ENCODE peak calls at places on chromosomes 6 and 20, in seven cellular contexts. P is spleen, I is A549, A is HCT116, E is IMR-90, D is esophagus squamous epithelium, J is body of pancreas. U is an unnamed sample.

GRCh38 chr6:3137057-3137777 is 18.7 kb downstream of the BPHL start:
- DNase-seq in P (no peak), I (no peak), A (no peak), E (peak), D (no peak), J (peak), U (no peak)

GRCh38 chr20:34643919-34644318 is 33.0 kb downstream of the PIGU start:
- DNase-seq in P (no peak), I (no peak), A (no peak), E (peak), D (no peak), J (no peak), U (no peak)

GRCh38 chr6:123380257-123380656 is 256.5 kb downstream of the TRDN start:
- DNase-seq in P (no peak), I (peak), A (no peak), E (no peak), D (no peak), J (no peak), U (no peak)

GRCh38 chr6:151058021-151058733 is 181.6 kb upstream of the AKAP12 start:
- DNase-seq in P (no peak), I (no peak), A (no peak), E (no peak), D (no peak), J (no peak), U (no peak)

GRCh38 chr6:1311400-1312192 is at the start of gene FOXQ1:
- DNase-seq in P (peak), I (peak), A (peak), E (peak), D (no peak), J (peak), U (no peak)

GRCh38 chr6:147467891-147468290 is 40.6 kb upstream of the SAMD5 start:
- DNase-seq in P (no peak), I (no peak), A (no peak), E (no peak), D (no peak), J (no peak), U (no peak)

GRCh38 chr6:157145656-157146285 is 177.5 kb downstream of the TMEM242 start:
- DNase-seq in P (no peak), I (no peak), A (no peak), E (peak), D (no peak), J (no peak), U (no peak)

GRCh38 chr20:258963-259362 is 1.4 kb downstream of the DEFB132 start:
- DNase-seq in P (no peak), I (peak), A (peak), E (peak), D (no peak), J (no peak), U (no peak)

GRCh38 chr6:129590408-129591022 is 119.5 kb downstream of the ARHGAP18 start:
- DNase-seq in P (no peak), I (no peak), A (no peak), E (peak), D (no peak), J (no peak), U (peak)

GRCh38 chr6:23301546-23301945 is 732.2 kb downstream of the HDGFL1 start:
- DNase-seq in P (no peak), I (no peak), A (no peak), E (peak), D (no peak), J (no peak), U (no peak)

GRCh38 chr20:23357767-23358562 is 4.0 kb upstream of the GZF1 start:
- DNase-seq in P (peak), I (peak), A (peak), E (peak), D (peak), J (peak), U (peak)

GRCh38 chr6:37381579-37381978 is 27.8 kb downstream of the RNF8 start:
- DNase-seq in P (no peak), I (peak), A (peak), E (peak), D (no peak), J (peak), U (peak)

GRCh38 chr6:150236544-150236943 is 93.7 kb downstream of the PPP1R14C start:
- DNase-seq in P (no peak), I (no peak), A (no peak), E (no peak), D (no peak), J (peak), U (no peak)

GRCh38 chr6:26025894-26026832 is 61.1 kb upstream of the HFE start:
- DNase-seq in P (peak), I (peak), A (peak), E (peak), D (peak), J (peak), U (no peak)

GRCh38 chr6:28896505-28897392 is 27.0 kb downstream of the TRIM27 start:
- DNase-seq in P (peak), I (peak), A (peak), E (peak), D (no peak), J (peak), U (no peak)

GRCh38 chr6:139028658-139029469 is at the start of gene ABRACL:
- DNase-seq in P (peak), I (peak), A (peak), E (peak), D (peak), J (peak), U (peak)

GRCh38 chr6:17851720-17852161 is 135.7 kb downstream of the KIF13A start:
- DNase-seq in P (no peak), I (no peak), A (no peak), E (peak), D (no peak), J (no peak), U (no peak)

GRCh38 chr6:155224618-155225017 is 39.2 kb upstream of the CLDN20 start:
- DNase-seq in P (no peak), I (no peak), A (no peak), E (no peak), D (no peak), J (no peak), U (no peak)

GRCh38 chr6:5122504-5123112 is 37.5 kb downstream of the PPP1R3G start:
- DNase-seq in P (no peak), I (no peak), A (no peak), E (no peak), D (no peak), J (no peak), U (no peak)

GRCh38 chr20:56205350-56205749 is 43.2 kb upstream of the MC3R start:
- DNase-seq in P (no peak), I (no peak), A (no peak), E (no peak), D (no peak), J (no peak), U (no peak)

GRCh38 chr20:6232436-6232835 is 109.6 kb upstream of the FERMT1 start:
- DNase-seq in P (no peak), I (no peak), A (no peak), E (no peak), D (no peak), J (no peak), U (no peak)

GRCh38 chr6:50785921-50786320 is 32.8 kb upstream of the TFAP2B start:
- DNase-seq in P (no peak), I (no peak), A (no peak), E (no peak), D (no peak), J (no peak), U (no peak)

GRCh38 chr20:17657898-17658647 is 24.0 kb downstream of the RRBP1 start:
- DNase-seq in P (peak), I (no peak), A (no peak), E (no peak), D (no peak), J (no peak), U (no peak)

GRCh38 chr6:116060572-116061283 is at the start of gene FRK:
- DNase-seq in P (no peak), I (peak), A (peak), E (peak), D (no peak), J (peak), U (no peak)

GRCh38 chr6:104589940-104590339 is 269.8 kb downstream of the HACE1 start:
- DNase-seq in P (no peak), I (no peak), A (no peak), E (no peak), D (no peak), J (no peak), U (no peak)

GRCh38 chr6:12312736-12313135 is 22.6 kb downstream of the EDN1 start:
- DNase-seq in P (no peak), I (no peak), A (no peak), E (no peak), D (no peak), J (no peak), U (no peak)

GRCh38 chr6:168789699-168790098 is 348.7 kb downstream of the SMOC2 start:
- DNase-seq in P (no peak), I (no peak), A (no peak), E (no peak), D (no peak), J (no peak), U (no peak)

GRCh38 chr6:56688521-56688920 is 45.8 kb upstream of the DST start:
- DNase-seq in P (no peak), I (no peak), A (no peak), E (no peak), D (no peak), J (no peak), U (no peak)

GRCh38 chr6:46325561-46326525 is 155.1 kb upstream of the ENPP5 start:
- DNase-seq in P (peak), I (no peak), A (no peak), E (peak), D (no peak), J (no peak), U (no peak)

GRCh38 chr20:4820833-4821518 is 99.3 kb downstream of the PRND start:
- DNase-seq in P (no peak), I (peak), A (no peak), E (peak), D (no peak), J (no peak), U (peak)

GRCh38 chr20:561437-562231 is 18.0 kb upstream of the CSNK2A1 start:
- DNase-seq in P (no peak), I (peak), A (peak), E (peak), D (no peak), J (peak), U (peak)

GRCh38 chr6:161169060-161169459 is 104.8 kb downstream of the AGPAT4 start:
- DNase-seq in P (no peak), I (no peak), A (no peak), E (no peak), D (no peak), J (no peak), U (no peak)

GRCh38 chr6:78953798-78954197 is 86.4 kb downstream of the IRAK1BP1 start:
- DNase-seq in P (no peak), I (no peak), A (no peak), E (no peak), D (no peak), J (no peak), U (no peak)

GRCh38 chr20:50291428-50292323 is 101.0 kb downstream of the CEBPB start:
- DNase-seq in P (peak), I (no peak), A (no peak), E (no peak), D (no peak), J (no peak), U (no peak)

GRCh38 chr20:50294164-50295088 is 103.8 kb downstream of the CEBPB start:
- DNase-seq in P (peak), I (peak), A (no peak), E (no peak), D (no peak), J (no peak), U (no peak)

GRCh38 chr20:50290815-50291214 is 100.2 kb downstream of the CEBPB start:
- DNase-seq in P (no peak), I (no peak), A (no peak), E (no peak), D (no peak), J (no peak), U (no peak)

GRCh38 chr20:50293244-50294139 is 102.9 kb downstream of the CEBPB start:
- DNase-seq in P (peak), I (no peak), A (no peak), E (no peak), D (no peak), J (no peak), U (no peak)

DNA sequence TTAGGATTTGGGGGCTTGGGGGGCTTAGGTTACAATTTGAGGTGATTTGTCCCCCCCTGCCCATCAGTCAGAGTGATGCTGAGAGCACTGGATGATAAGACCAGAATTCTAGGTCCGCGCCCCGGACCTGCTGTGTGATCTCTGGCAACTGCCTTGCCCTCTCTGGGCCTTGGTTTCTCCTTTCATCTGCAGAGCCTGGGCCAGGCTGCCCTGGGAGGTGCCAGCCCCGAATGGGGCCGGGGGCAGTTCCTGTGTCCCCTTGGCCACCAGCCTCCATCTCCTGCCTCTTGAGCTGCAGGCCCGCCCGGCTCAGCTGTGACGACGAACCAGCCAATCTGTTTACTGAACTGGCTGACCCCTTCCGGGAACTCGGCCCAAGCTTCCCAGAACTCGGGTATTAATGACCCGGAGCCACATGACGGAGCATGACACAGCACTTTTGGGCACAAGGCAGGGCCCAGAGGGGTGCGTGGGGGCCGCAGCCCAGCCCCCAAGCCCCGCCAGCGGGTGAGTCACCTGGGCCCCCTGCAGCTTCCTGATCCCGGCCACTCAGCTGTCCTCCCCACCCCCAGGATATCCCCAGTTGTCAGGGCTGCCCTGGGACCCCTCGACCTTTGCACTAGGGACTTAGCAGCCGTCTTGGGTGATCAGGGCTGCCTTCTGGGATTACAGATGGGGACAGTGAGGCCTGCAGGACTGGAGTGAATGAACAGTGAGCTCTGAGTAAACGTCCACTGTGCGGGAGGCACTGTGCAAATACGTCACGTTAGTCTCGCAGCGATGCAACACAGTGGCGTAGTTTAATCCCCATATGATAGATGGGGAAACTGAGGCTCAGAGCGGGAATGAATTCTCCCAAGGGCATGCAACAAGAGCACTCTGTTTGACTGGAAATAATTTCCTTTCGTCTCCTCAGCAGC is 102.0 kb downstream of the CEBPB start:
- DNase-seq in P (peak), I (peak), A (no peak), E (peak), D (peak), J (peak), U (peak)
- TF ChIP-seq POLR2A in P (no peak), I (no peak), A (no peak), E (peak), D (no peak), J (no peak), U (peak)

GRCh38 chr20:3681352-3681930 is 369 bp downstream of the ADAM33 start:
- DNase-seq in P (no peak), I (no peak), A (no peak), E (no peak), D (no peak), J (no peak), U (no peak)

GRCh38 chr20:3678893-3679720 is 2.7 kb downstream of the ADAM33 start:
- DNase-seq in P (no peak), I (no peak), A (no peak), E (no peak), D (no peak), J (no peak), U (no peak)

GRCh38 chr20:3680701-3681351 is 984 bp downstream of the ADAM33 start:
- DNase-seq in P (no peak), I (no peak), A (no peak), E (no peak), D (no peak), J (no peak), U (no peak)

GRCh38 chr20:3679749-3680700 is 1.8 kb downstream of the ADAM33 start:
- DNase-seq in P (no peak), I (no peak), A (no peak), E (peak), D (no peak), J (peak), U (peak)

GRCh38 chr20:3681931-3682820 is at the start of gene ADAM33:
- DNase-seq in P (no peak), I (no peak), A (no peak), E (no peak), D (no peak), J (peak), U (no peak)
- TF ChIP-seq POLR2A in P (no peak), I (no peak), A (no peak), E (no peak), D (peak), J (no peak), U (no peak)

GRCh38 chr6:16760536-16761468 is at the start of gene ATXN1:
- DNase-seq in P (peak), I (peak), A (no peak), E (peak), D (no peak), J (peak), U (peak)
- TF ChIP-seq POLR2A in P (no peak), I (no peak), A (no peak), E (peak), D (peak), J (peak), U (no peak)

GRCh38 chr6:83068628-83069027 is 1.2 kb downstream of the DOP1A start:
- DNase-seq in P (no peak), I (no peak), A (no peak), E (no peak), D (no peak), J (no peak), U (no peak)

GRCh38 chr6:83069633-83070032 is 2.2 kb downstream of the DOP1A start:
- DNase-seq in P (no peak), I (no peak), A (no peak), E (no peak), D (no peak), J (no peak), U (no peak)

GRCh38 chr6:83062225-83062624 is 3.4 kb downstream of the UBE3D start:
- DNase-seq in P (no peak), I (no peak), A (no peak), E (peak), D (no peak), J (no peak), U (no peak)

GRCh38 chr6:83067448-83068413 is at the start of gene DOP1A:
- DNase-seq in P (peak), I (peak), A (peak), E (peak), D (peak), J (peak), U (peak)

GRCh38 chr6:83065511-83066192 is at the start of gene UBE3D:
- DNase-seq in P (peak), I (peak), A (peak), E (peak), D (peak), J (peak), U (peak)
- TF ChIP-seq POLR2A in P (no peak), I (peak), A (peak), E (no peak), D (peak), J (no peak), U (peak)

DNA sequence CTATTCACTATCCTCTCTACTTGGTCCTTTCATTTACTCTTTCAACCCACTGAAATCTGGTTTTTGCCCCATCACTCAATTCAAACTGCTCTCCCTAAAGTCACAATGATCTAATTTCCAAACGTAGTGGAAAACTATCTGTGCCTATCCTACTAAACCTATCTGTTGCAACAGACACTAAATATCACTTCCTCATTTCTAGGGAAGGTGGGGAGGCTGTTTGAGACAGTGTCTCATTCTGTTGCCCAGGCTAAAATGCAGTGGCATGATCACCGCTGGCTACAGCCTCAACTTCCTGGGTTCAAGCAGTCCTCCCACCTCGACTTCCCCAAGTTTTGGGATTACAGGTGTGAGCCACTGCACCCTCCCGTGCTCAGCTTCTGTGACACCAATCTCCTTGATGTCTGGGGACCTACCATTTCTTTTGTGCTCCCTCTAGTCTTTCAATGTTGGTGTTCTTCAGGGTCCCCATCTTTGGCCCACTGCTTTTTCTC is 8.8 kb downstream of the RANBP9 start:
- DNase-seq in P (no peak), I (no peak), A (no peak), E (no peak), D (no peak), J (no peak), U (no peak)
- TF ChIP-seq POLR2A in P (no peak), I (no peak), A (no peak), E (no peak), D (no peak), J (no peak), U (no peak)